ENCODE peak calls at places on chromosomes 6 and 20, in four cellular contexts. Y is effector CD4-positive, alpha-beta T cell; E is NAMALWA; Z is NCI-H1417. X is an unnamed sample.

GRCh38 chr20:12305555-12305954 is 387.9 kb downstream of the BTBD3 start:
- DNase-seq in Y (no peak), E (no peak), Z (no peak), X (no peak)

GRCh38 chr6:141488466-141488865 is 644.3 kb upstream of the GJE1 start:
- DNase-seq in Z (no peak), Y (no peak), E (peak), X (no peak)

GRCh38 chr6:168903638-168904345 is 349.9 kb downstream of the THBS2 start:
- DNase-seq in E (no peak), Y (no peak), Z (peak), X (no peak)

GRCh38 chr6:54624779-54625178 is 221.8 kb upstream of the FAM83B start:
- DNase-seq in E (no peak), Y (no peak), Z (no peak), X (no peak)

GRCh38 chr6:72084992-72085569 is 198.7 kb downstream of the RIMS1 start:
- DNase-seq in Z (no peak), Y (no peak), E (peak), X (no peak)

GRCh38 chr6:158220786-158221442 is 52.8 kb downstream of the GTF2H5 start:
- DNase-seq in E (peak), Z (peak), Y (peak), X (peak)

GRCh38 chr6:111113731-111114438 is 26.6 kb downstream of the SLC16A10 start:
- DNase-seq in E (no peak), Y (no peak), Z (no peak), X (no peak)

GRCh38 chr20:58169441-58169840 is 59.0 kb downstream of the ANKRD60 start:
- DNase-seq in Z (no peak), Y (no peak), E (no peak), X (no peak)

GRCh38 chr20:1302578-1303541 is 26.1 kb downstream of the SDCBP2 start:
- DNase-seq in E (peak), Z (no peak), Y (no peak), X (no peak)

GRCh38 chr6:2396856-2397640 is 151.6 kb upstream of the GMDS start:
- DNase-seq in Y (no peak), E (no peak), Z (no peak), X (no peak)